ENCODE peak calls at places on chromosomes 1 and 21, in eight cellular contexts. R, H, V, Z, N, L, P and M are unnamed samples.

GRCh38 chr1:25549273-25550154 is 6.1 kb downstream of the LDLRAP1 start:
- DNase-seq in L (peak), V (peak), Z (peak), N (peak), P (peak), H (no peak), R (peak), M (no peak)

GRCh38 chr1:45583666-45584350 is at the start of gene NASP:
- DNase-seq in P (peak), N (peak), L (peak), H (peak), V (peak), R (peak), Z (peak), M (peak)

GRCh38 chr1:8025671-8026144 is 401 bp downstream of the ERRFI1 start:
- DNase-seq in H (no peak), L (no peak), N (no peak), P (no peak), V (no peak), R (peak), Z (no peak), M (no peak)

GRCh38 chr1:207188901-207189300 is 84.9 kb downstream of the C4BPA start:
- DNase-seq in L (no peak), H (no peak), N (peak), P (no peak), R (no peak), V (no peak), Z (no peak), M (no peak)

GRCh38 chr21:16468191-16468590 is 738.4 kb downstream of the USP25 start:
- DNase-seq in V (no peak), Z (no peak), H (no peak), N (no peak), L (no peak), P (no peak), R (no peak), M (no peak)

GRCh38 chr1:63691672-63692425 is 82.0 kb upstream of the ROR1 start:
- DNase-seq in Z (peak), V (peak), P (peak), R (peak), L (no peak), H (peak), N (peak), M (peak)

GRCh38 chr21:35052786-35053185 is 3.7 kb upstream of the RUNX1 start:
- DNase-seq in N (no peak), P (no peak), V (no peak), Z (no peak), R (no peak), H (no peak), L (no peak), M (no peak)

GRCh38 chr1:150281221-150281757 is 1.1 kb upstream of the CIART start:
- DNase-seq in L (peak), N (peak), Z (peak), H (peak), V (peak), P (peak), R (peak), M (peak)

GRCh38 chr1:180131510-180131909 is 23.2 kb upstream of the QSOX1 start:
- DNase-seq in R (no peak), P (no peak), L (no peak), V (peak), N (peak), Z (peak), H (no peak), M (no peak)

GRCh38 chr1:1550591-1551432 is 10.4 kb upstream of the TMEM240 start:
- DNase-seq in V (no peak), Z (peak), H (peak), P (no peak), L (no peak), N (no peak), R (no peak), M (no peak)

GRCh38 chr1:8293141-8293540 is 24.8 kb upstream of the SLC45A1 start:
- DNase-seq in Z (no peak), H (no peak), P (peak), V (no peak), N (no peak), R (no peak), L (no peak), M (no peak)

GRCh38 chr1:216071227-216071626 is 352.0 kb downstream of the USH2A start:
- DNase-seq in Z (no peak), N (no peak), P (no peak), L (no peak), V (no peak), H (no peak), R (no peak), M (no peak)

GRCh38 chr1:109620890-109621289 is 1.3 kb downstream of the AMPD2 start:
- DNase-seq in N (peak), P (peak), Z (peak), L (peak), H (peak), R (peak), V (peak), M (peak)

GRCh38 chr1:9882296-9882944 is 27.6 kb downstream of the CTNNBIP1 start:
- DNase-seq in H (no peak), P (no peak), Z (no peak), L (no peak), V (no peak), N (no peak), R (no peak), M (no peak)

GRCh38 chr1:212968385-212968863 is 18.1 kb downstream of the VASH2 start:
- DNase-seq in N (no peak), R (no peak), Z (no peak), V (no peak), H (no peak), P (no peak), L (no peak), M (no peak)

GRCh38 chr1:51875836-51876235 is 2.7 kb downstream of the NRDC start:
- DNase-seq in L (no peak), N (no peak), R (no peak), Z (no peak), H (no peak), P (no peak), V (no peak), M (no peak)

GRCh38 chr1:12124693-12125421 is 41.9 kb upstream of the TNFRSF1B start:
- DNase-seq in P (peak), Z (peak), H (peak), N (peak), V (peak), R (peak), L (peak), M (peak)

GRCh38 chr1:89575207-89575606 is 50.6 kb downstream of the LRRC8B start:
- DNase-seq in V (no peak), H (no peak), N (no peak), Z (no peak), R (no peak), P (no peak), L (no peak), M (no peak)

GRCh38 chr1:85322655-85323054 is 46.2 kb upstream of the BCL10 start:
- DNase-seq in P (no peak), N (no peak), L (no peak), H (no peak), V (peak), R (no peak), Z (no peak), M (no peak)

GRCh38 chr1:85319488-85319887 is 43.1 kb upstream of the BCL10 start:
- DNase-seq in H (no peak), V (no peak), P (no peak), L (no peak), Z (no peak), R (no peak), N (no peak), M (no peak)

GRCh38 chr1:85319931-85320330 is 43.5 kb upstream of the BCL10 start:
- DNase-seq in L (no peak), N (no peak), P (no peak), R (no peak), Z (peak), H (no peak), V (no peak), M (no peak)

GRCh38 chr1:85321237-85321964 is 45.0 kb upstream of the BCL10 start:
- DNase-seq in L (no peak), R (no peak), Z (peak), H (no peak), V (peak), P (no peak), N (no peak), M (no peak)

DNA sequence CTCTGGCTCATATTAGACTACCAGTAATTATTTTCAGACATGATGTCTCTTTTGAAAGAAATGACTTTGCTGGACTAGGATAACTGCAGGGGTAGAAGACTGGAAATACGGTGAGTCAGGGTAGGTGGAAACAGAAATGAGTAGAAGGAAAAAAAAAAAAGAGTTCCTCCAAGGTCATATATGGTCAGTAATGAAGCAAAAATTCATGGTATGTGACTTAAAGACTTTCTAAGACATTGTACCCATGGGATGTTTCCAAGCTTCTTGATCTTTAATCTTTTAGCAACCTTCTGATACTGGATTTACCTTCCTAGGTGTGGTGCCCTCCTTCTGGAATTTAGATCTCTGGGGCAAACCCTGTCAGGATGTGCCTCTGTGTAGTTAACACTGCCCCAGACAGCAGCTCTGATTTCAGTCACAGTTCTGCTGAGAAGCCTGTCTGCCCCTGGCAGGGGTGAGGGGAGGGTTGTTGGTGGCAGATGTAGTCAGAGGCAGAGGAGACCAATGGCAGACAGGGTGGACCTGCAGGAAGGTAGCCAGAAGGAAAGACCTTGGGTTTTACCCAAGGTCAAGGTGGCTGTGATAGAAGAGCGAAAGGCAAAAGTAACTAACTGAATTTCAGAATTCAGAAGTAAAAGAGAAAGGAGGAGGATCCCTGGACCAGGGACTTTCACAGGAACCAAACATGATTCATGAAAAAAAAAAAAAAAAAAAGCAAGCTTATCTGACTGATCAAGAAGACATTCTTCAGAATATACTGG is 44.1 kb upstream of the BCL10 start:
- DNase-seq in P (no peak), Z (peak), V (peak), R (no peak), N (no peak), H (no peak), L (no peak), M (no peak)
- H3K27ac ChIP-seq in P (no peak), Z (no peak), V (peak), R (no peak), N (no peak), H (peak), L (no peak), M (no peak)

GRCh38 chr1:201711101-201711597 is 117.8 kb upstream of the IPO9 start:
- DNase-seq in H (no peak), V (no peak), Z (peak), N (no peak), L (no peak), R (no peak), P (no peak), M (no peak)
- H3K27ac ChIP-seq in H (peak), V (peak), Z (peak), N (no peak), L (no peak), R (peak), P (peak), M (peak)

GRCh38 chr1:15158506-15159165 is 5.1 kb downstream of the TMEM51 start:
- DNase-seq in Z (peak), N (no peak), V (peak), L (no peak), R (no peak), H (peak), P (no peak), M (no peak)
- H3K27ac ChIP-seq in Z (peak), N (no peak), V (no peak), L (no peak), R (no peak), H (peak), P (no peak), M (no peak)

GRCh38 chr1:153776971-153777370 is 1.8 kb downstream of the SLC27A3 start:
- DNase-seq in V (no peak), N (no peak), Z (no peak), P (no peak), R (no peak), L (no peak), H (no peak), M (no peak)

GRCh38 chr1:153776352-153776751 is 1.1 kb downstream of the SLC27A3 start:
- DNase-seq in V (no peak), L (no peak), Z (no peak), R (peak), N (no peak), H (no peak), P (no peak), M (no peak)

GRCh38 chr1:153778824-153779519 is 3.8 kb downstream of the SLC27A3 start:
- DNase-seq in Z (no peak), H (no peak), L (no peak), P (no peak), R (no peak), V (no peak), N (no peak), M (no peak)

GRCh38 chr1:153778051-153778823 is 3.0 kb downstream of the SLC27A3 start:
- DNase-seq in N (no peak), P (no peak), R (no peak), V (no peak), H (no peak), L (no peak), Z (no peak), M (no peak)

GRCh38 chr1:153777648-153778047 is 2.4 kb downstream of the SLC27A3 start:
- DNase-seq in P (no peak), N (no peak), V (no peak), H (no peak), L (no peak), Z (peak), R (peak), M (peak)
- H3K27ac ChIP-seq in P (no peak), N (no peak), V (no peak), H (no peak), L (no peak), Z (no peak), R (no peak), M (no peak)

DNA sequence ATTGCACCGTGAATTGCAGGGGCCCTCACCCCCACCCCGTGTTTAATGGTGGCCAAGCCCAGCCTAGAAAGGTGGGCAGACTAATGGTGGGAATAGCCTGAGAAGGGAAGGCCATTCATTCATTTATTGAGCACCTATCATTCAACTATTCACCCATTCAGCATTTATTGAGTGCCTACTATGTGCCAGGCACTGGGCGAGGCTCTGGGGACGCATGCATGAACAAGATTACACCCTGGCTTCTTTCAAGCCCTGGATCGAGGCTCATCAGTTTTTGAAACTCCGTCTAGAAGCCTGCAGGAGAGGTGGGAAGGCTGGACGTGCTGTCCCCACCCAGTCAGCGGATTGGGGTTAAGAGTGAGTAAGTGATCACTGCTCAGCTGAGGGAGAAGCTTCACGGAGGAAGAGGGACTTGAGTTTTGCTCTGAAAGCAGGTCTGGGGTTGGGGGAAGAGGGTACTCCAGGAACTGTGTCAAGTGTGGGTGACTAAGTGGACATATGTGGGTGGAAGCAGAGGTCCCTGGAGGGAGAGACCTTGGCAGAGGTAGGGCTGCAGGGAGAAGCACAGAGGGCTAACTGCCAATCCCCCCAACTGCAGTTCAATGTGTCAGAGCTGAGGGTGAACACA is 35.6 kb downstream of the MEF2D start:
- DNase-seq in L (no peak), Z (no peak), N (no peak), P (no peak), V (peak), H (no peak), R (peak), M (no peak)
- H3K27ac ChIP-seq in L (no peak), Z (no peak), N (no peak), P (peak), V (no peak), H (peak), R (peak), M (no peak)

DNA sequence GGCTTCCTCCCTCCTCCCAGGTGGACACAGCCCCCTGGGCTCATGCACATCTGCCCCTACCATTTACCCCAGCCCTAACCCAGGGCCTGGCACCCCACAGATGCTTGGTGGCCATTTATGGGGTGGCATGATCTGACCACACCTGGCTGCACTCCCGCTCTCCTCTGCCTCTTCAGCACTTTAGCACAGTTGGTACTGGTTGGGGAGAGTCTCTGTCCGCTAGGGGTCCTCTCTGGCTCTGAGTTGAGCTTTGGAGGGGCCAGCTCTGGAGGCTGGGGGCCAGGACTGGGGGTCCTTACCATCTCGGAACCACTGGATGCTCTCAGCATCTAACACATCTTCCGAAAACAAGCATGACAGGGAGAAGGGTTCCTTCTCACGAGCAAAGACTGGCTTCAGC is 17.4 kb downstream of the MYOM3 start:
- DNase-seq in H (no peak), V (no peak), Z (no peak), L (no peak), P (no peak), N (no peak), R (no peak), M (no peak)
- H3K27ac ChIP-seq in H (no peak), V (no peak), Z (peak), L (no peak), P (no peak), N (no peak), R (no peak), M (no peak)